ENCODE peak calls at places on chromosomes 13 and 19, in five cellular contexts. M is tibial artery, W is heart right ventricle, Q is kidney epithelial cell, X is RWPE1. A is an unnamed sample.

GRCh38 chr19:15577184-15577771 is 37.7 kb upstream of the CYP4F8 start:
- DNase-seq in M (no peak), W (no peak), Q (no peak), X (no peak), A (no peak)

GRCh38 chr19:3506384-3507340 is 551 bp downstream of the FZR1 start:
- DNase-seq in M (peak), W (peak), Q (no peak), X (no peak), A (no peak)

GRCh38 chr19:1221141-1221903 is 15.7 kb downstream of the STK11 start:
- DNase-seq in M (peak), W (peak), Q (no peak), X (no peak), A (no peak)

GRCh38 chr13:70339738-70340137 is 231.5 kb upstream of the KLHL1 start:
- DNase-seq in M (no peak), W (no peak), Q (no peak), X (no peak), A (no peak)

GRCh38 chr13:39132286-39132685 is 94.0 kb downstream of the NHLRC3 start:
- DNase-seq in M (no peak), W (no peak), Q (peak), X (peak), A (no peak)

GRCh38 chr13:43126420-43126819 is 103.0 kb downstream of the DNAJC15 start:
- DNase-seq in M (no peak), W (no peak), Q (no peak), X (no peak), A (no peak)

GRCh38 chr13:93963266-93964131 is 516.0 kb downstream of the DCT start:
- DNase-seq in M (no peak), W (no peak), Q (peak), X (no peak), A (no peak)

GRCh38 chr13:27423333-27423732 is 1.1 kb upstream of the GTF3A start:
- DNase-seq in M (no peak), W (no peak), Q (no peak), X (no peak), A (no peak)

GRCh38 chr13:110047511-110047910 is 259.4 kb downstream of the COL4A1 start:
- DNase-seq in M (peak), W (peak), Q (peak), X (no peak), A (no peak)

GRCh38 chr13:24180743-24181384 is 20.3 kb downstream of the SPATA13 start:
- DNase-seq in M (no peak), W (no peak), Q (no peak), X (no peak), A (no peak)

GRCh38 chr13:59425211-59425721 is 738.5 kb downstream of the DIAPH3 start:
- DNase-seq in M (no peak), W (no peak), Q (no peak), X (no peak), A (no peak)

GRCh38 chr13:44648392-44649117 is 72.4 kb upstream of the TSC22D1 start:
- DNase-seq in M (no peak), W (no peak), Q (no peak), X (no peak), A (no peak)

GRCh38 chr13:97125051-97125809 is 96.9 kb upstream of the MBNL2 start:
- DNase-seq in M (no peak), W (no peak), Q (peak), X (peak), A (no peak)

GRCh38 chr13:113153810-113154748 is 4.4 kb upstream of the PROZ start:
- DNase-seq in M (peak), W (peak), Q (no peak), X (peak), A (peak)

GRCh38 chr13:41682766-41683165 is 225.4 kb downstream of the RGCC start:
- DNase-seq in M (no peak), W (no peak), Q (no peak), X (no peak), A (no peak)

GRCh38 chr13:84998681-84999080 is 800.5 kb downstream of the SLITRK6 start:
- DNase-seq in M (no peak), W (no peak), Q (no peak), X (no peak), A (no peak)

GRCh38 chr19:40420766-40421467 is 4.9 kb downstream of the SERTAD1 start:
- DNase-seq in M (peak), W (peak), Q (no peak), X (peak), A (peak)

GRCh38 chr13:73465629-73465974 is 406.8 kb downstream of the KLF5 start:
- DNase-seq in M (no peak), W (no peak), Q (peak), X (peak), A (no peak)

GRCh38 chr19:39643591-39643990 is 12.1 kb upstream of the LGALS16 start:
- DNase-seq in M (no peak), W (no peak), Q (no peak), X (no peak), A (no peak)

GRCh38 chr19:3522421-3523360 is 16.3 kb upstream of the TEKTIP1 start:
- DNase-seq in M (no peak), W (no peak), Q (no peak), X (no peak), A (no peak)

GRCh38 chr13:114147803-114148520 is 15.5 kb upstream of the RASA3 start:
- DNase-seq in M (peak), W (no peak), Q (no peak), X (no peak), A (no peak)

GRCh38 chr19:12828494-12828893 is 5.9 kb downstream of the RTBDN start:
- DNase-seq in M (no peak), W (no peak), Q (no peak), X (no peak), A (no peak)

GRCh38 chr13:20402881-20403280 is 122.8 kb downstream of the CRYL1 start:
- DNase-seq in M (no peak), W (no peak), Q (no peak), X (no peak), A (no peak)

GRCh38 chr19:489418-490196 is 6.7 kb upstream of the MADCAM1 start:
- DNase-seq in M (no peak), W (no peak), Q (no peak), X (no peak), A (no peak)

GRCh38 chr13:42107006-42107405 is 58.6 kb downstream of the DGKH start:
- DNase-seq in M (no peak), W (no peak), Q (no peak), X (no peak), A (no peak)

GRCh38 chr13:40120781-40121180 is 465.3 kb downstream of the COG6 start:
- DNase-seq in M (no peak), W (no peak), Q (no peak), X (no peak), A (no peak)

GRCh38 chr13:40394304-40394983 is 272.0 kb downstream of the FOXO1 start:
- DNase-seq in M (no peak), W (no peak), Q (no peak), X (peak), A (no peak)

GRCh38 chr13:79404985-79405384 is 1.1 kb downstream of the RBM26 start:
- DNase-seq in M (no peak), W (no peak), Q (no peak), X (peak), A (no peak)

GRCh38 chr19:45668342-45668871 is 386 bp downstream of the GIPR start:
- DNase-seq in M (no peak), W (no peak), Q (no peak), X (no peak), A (no peak)

GRCh38 chr13:40672310-40673060 is 6.0 kb upstream of the FOXO1 start:
- DNase-seq in M (no peak), W (no peak), Q (no peak), X (peak), A (no peak)

DNA sequence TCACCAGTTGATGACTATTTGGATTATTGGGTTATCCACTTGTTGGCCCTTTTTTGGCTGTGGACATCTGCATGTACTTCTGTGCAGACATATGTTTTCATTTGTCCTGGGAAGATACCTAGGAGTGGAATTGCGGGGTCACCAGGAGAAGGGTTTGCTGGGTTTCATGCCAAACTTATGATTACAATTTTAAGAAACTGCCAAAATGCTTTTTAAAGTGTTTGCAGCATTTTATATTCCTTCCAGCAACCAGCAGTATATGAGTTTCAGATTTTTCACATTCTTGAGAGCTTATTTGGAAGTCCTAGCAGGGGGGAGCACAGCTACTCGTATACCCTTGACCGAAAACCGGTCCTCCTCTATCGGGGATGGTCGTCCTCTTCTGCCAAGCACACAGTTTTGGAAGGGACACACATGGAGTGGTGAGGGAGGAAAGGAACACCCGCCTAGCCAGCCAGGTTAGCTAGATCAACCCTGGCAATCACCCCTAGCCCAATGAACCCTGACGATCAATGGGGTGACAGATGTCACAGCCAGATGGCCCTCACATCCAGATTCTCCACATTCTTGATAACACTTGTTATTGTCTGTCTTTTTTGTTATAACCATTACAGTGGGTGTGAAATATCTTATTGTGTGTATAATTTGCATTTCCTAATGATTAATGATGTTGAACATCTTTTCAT is 26.7 kb upstream of the RNF113B start:
- DNase-seq in M (no peak), W (no peak), Q (no peak), X (no peak), A (no peak)
- TF ChIP-seq CTCF in M (no peak), W (no peak), Q (no peak), X (no peak), A (no peak)

DNA sequence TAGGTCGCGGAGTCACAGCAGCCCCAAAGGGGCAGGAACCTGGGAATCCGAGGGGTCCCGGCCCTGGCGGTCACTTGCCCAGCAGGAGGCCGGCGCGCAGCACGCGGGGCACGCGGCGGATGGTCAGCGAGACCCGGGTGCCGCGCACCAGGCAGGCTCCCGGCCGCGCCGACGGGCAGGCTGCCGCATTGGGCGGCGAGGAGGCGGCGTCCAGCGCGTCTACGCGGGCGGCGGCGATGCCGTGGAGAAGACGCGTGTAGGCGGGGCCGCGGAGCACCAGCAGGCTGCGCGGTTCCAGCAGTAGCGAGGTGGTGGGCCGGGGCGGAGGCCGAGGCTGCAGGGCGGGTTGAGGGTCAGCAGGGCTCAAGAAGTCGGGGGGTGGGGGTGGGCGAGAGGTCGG is 607 bp upstream of the SYNE4 start:
- DNase-seq in M (peak), W (peak), Q (no peak), X (peak), A (no peak)
- TF ChIP-seq CTCF in M (no peak), W (no peak), Q (no peak), X (no peak), A (no peak)

GRCh38 chr13:62019858-62020257 is 604.2 kb upstream of the PCDH20 start:
- DNase-seq in M (no peak), W (no peak), Q (no peak), X (no peak), A (no peak)

DNA sequence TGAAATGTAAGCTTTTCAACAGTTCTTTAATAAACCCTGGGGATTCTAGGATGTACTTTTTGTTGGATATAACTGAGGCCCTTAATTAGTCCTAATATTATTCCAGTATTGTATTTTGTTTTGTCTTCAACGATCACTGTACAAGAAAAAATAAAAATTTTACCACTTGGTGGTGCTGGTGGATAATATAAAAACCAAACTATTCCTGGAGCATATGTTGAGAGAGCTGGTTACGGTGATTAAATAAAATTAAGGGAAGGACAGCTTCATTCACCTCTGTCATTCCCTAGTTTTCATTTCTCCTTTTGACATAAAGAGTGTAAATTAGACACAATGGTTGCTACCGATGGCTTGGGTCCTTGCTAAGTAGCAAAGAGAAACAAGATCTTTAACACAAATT is 598.6 kb upstream of the PCDH20 start:
- DNase-seq in M (no peak), W (no peak), Q (no peak), X (peak), A (no peak)
- TF ChIP-seq CTCF in M (no peak), W (no peak), Q (no peak), X (peak), A (no peak)

GRCh38 chr13:98556968-98557591 is 19.8 kb downstream of the STK24 start:
- DNase-seq in M (peak), W (no peak), Q (peak), X (no peak), A (no peak)
- TF ChIP-seq CTCF in M (no peak), W (no peak), Q (peak), X (no peak), A (no peak)

DNA sequence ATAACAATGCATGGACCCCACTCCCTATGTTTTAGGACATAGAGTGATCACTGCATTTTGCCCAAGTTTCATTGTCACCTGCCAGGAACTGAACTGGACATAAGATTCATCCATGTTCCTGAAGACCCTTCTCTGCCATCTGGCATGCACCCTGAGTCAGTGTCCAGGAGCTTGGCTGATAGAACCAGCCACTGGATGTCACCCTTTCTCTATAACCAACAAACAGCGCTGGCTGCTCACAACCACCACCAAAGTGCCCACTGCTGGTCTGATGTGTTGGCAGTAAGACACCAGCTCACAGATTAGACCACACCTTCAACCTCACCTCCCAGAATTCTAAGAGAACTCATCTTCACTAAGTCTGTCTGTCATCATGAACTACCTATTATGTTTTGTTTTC is 333.4 kb downstream of the ITGBL1 start:
- DNase-seq in M (no peak), W (peak), Q (peak), X (peak), A (no peak)
- TF ChIP-seq CTCF in M (no peak), W (peak), Q (peak), X (peak), A (no peak)

A was measured in omental fat pad.